ENCODE peak calls at places on chromosomes 6 and 20, in ten cellular contexts. One of them, this sample, is unnamed.
A peak's percentile ranks its signal among the peaks of the same experiment; 100 is the strongest.

GRCh38 chr20:40506567-40506966 is 182.5 kb downstream of the MAFB start:
- DNase-seq in osteocyte: peak; percentile 90
- DNase-seq in lower lobe of right lung: peak; percentile 97
- DNase-seq in dorsolateral prefrontal cortex: peak; percentile 75
- DNase-seq in brain microvascular endothelial cell: peak; percentile 98
- DNase-seq in AG10803: peak; percentile 100
- DNase-seq in MM.1S: no peak
- DNase-seq in heart right ventricle: peak; percentile 78
- DNase-seq in nephron progenitor cell: no peak
- DNase-seq in WTC11: no peak
- DNase-seq in this sample: no peak

GRCh38 chr6:113619077-113619476 is 238.1 kb upstream of the MARCKS start:
- DNase-seq in brain microvascular endothelial cell: no peak
- DNase-seq in MM.1S: no peak
- DNase-seq in osteocyte: no peak
- DNase-seq in WTC11: no peak
- DNase-seq in AG10803: no peak
- DNase-seq in heart right ventricle: no peak
- DNase-seq in lower lobe of right lung: no peak
- DNase-seq in dorsolateral prefrontal cortex: no peak
- DNase-seq in nephron progenitor cell: no peak
- DNase-seq in this sample: no peak

GRCh38 chr6:6781877-6782236 is 193.3 kb downstream of the LY86 start:
- DNase-seq in MM.1S: no peak
- DNase-seq in heart right ventricle: no peak
- DNase-seq in nephron progenitor cell: no peak
- DNase-seq in AG10803: peak; percentile 3
- DNase-seq in lower lobe of right lung: no peak
- DNase-seq in WTC11: no peak
- DNase-seq in dorsolateral prefrontal cortex: no peak
- DNase-seq in osteocyte: no peak
- DNase-seq in brain microvascular endothelial cell: no peak
- DNase-seq in this sample: no peak

GRCh38 chr20:1324598-1325172 is 4.3 kb downstream of the SDCBP2 start:
- DNase-seq in lower lobe of right lung: no peak
- DNase-seq in AG10803: peak; percentile 68
- DNase-seq in dorsolateral prefrontal cortex: no peak
- DNase-seq in nephron progenitor cell: no peak
- DNase-seq in heart right ventricle: no peak
- DNase-seq in WTC11: no peak
- DNase-seq in osteocyte: peak; percentile 62
- DNase-seq in brain microvascular endothelial cell: peak; percentile 70
- DNase-seq in MM.1S: no peak
- DNase-seq in this sample: no peak

GRCh38 chr6:53300656-53301551 is 47.8 kb downstream of the ELOVL5 start:
- DNase-seq in heart right ventricle: peak; percentile 56
- DNase-seq in MM.1S: no peak
- DNase-seq in lower lobe of right lung: peak; percentile 51
- DNase-seq in osteocyte: no peak
- DNase-seq in WTC11: no peak
- DNase-seq in AG10803: peak; percentile 72
- DNase-seq in dorsolateral prefrontal cortex: peak; percentile 59
- DNase-seq in nephron progenitor cell: no peak
- DNase-seq in brain microvascular endothelial cell: no peak
- DNase-seq in this sample: no peak

GRCh38 chr6:26254666-26255176 is 110.3 kb upstream of the BTN3A2 start:
- DNase-seq in AG10803: no peak
- DNase-seq in nephron progenitor cell: no peak
- DNase-seq in dorsolateral prefrontal cortex: no peak
- DNase-seq in lower lobe of right lung: no peak
- DNase-seq in MM.1S: no peak
- DNase-seq in heart right ventricle: no peak
- DNase-seq in osteocyte: no peak
- DNase-seq in WTC11: no peak
- DNase-seq in brain microvascular endothelial cell: no peak
- DNase-seq in this sample: no peak

GRCh38 chr6:170254315-170255213 is 36.3 kb downstream of the DLL1 start:
- DNase-seq in lower lobe of right lung: no peak
- DNase-seq in MM.1S: no peak
- DNase-seq in heart right ventricle: no peak
- DNase-seq in osteocyte: no peak
- DNase-seq in dorsolateral prefrontal cortex: peak; percentile 34
- DNase-seq in nephron progenitor cell: no peak
- DNase-seq in WTC11: no peak
- DNase-seq in AG10803: no peak
- DNase-seq in brain microvascular endothelial cell: no peak
- DNase-seq in this sample: no peak

GRCh38 chr6:165877773-165878172 is 214.7 kb upstream of the PDE10A start:
- DNase-seq in lower lobe of right lung: no peak
- DNase-seq in dorsolateral prefrontal cortex: no peak
- DNase-seq in heart right ventricle: no peak
- DNase-seq in osteocyte: no peak
- DNase-seq in nephron progenitor cell: no peak
- DNase-seq in AG10803: no peak
- DNase-seq in WTC11: no peak
- DNase-seq in MM.1S: no peak
- DNase-seq in brain microvascular endothelial cell: no peak
- DNase-seq in this sample: no peak

GRCh38 chr6:33971580-33971979 is 167.8 kb upstream of the MLN start:
- DNase-seq in WTC11: no peak
- DNase-seq in dorsolateral prefrontal cortex: no peak
- DNase-seq in nephron progenitor cell: no peak
- DNase-seq in AG10803: no peak
- DNase-seq in lower lobe of right lung: no peak
- DNase-seq in brain microvascular endothelial cell: no peak
- DNase-seq in heart right ventricle: no peak
- DNase-seq in osteocyte: no peak
- DNase-seq in MM.1S: no peak
- DNase-seq in this sample: no peak

GRCh38 chr20:44126445-44126844 is 60.5 kb downstream of the JPH2 start:
- DNase-seq in heart right ventricle: no peak
- DNase-seq in MM.1S: no peak
- DNase-seq in nephron progenitor cell: no peak
- DNase-seq in lower lobe of right lung: no peak
- DNase-seq in AG10803: no peak
- DNase-seq in WTC11: no peak
- DNase-seq in brain microvascular endothelial cell: no peak
- DNase-seq in osteocyte: no peak
- DNase-seq in dorsolateral prefrontal cortex: no peak
- DNase-seq in this sample: no peak

GRCh38 chr6:36516991-36517390 is 30.3 kb downstream of the STK38 start:
- DNase-seq in nephron progenitor cell: no peak
- DNase-seq in dorsolateral prefrontal cortex: no peak
- DNase-seq in heart right ventricle: no peak
- DNase-seq in lower lobe of right lung: no peak
- DNase-seq in MM.1S: no peak
- DNase-seq in AG10803: no peak
- DNase-seq in osteocyte: no peak
- DNase-seq in brain microvascular endothelial cell: no peak
- DNase-seq in WTC11: no peak
- DNase-seq in this sample: no peak

GRCh38 chr6:89503641-89504040 is 70.7 kb downstream of the ANKRD6 start:
- DNase-seq in osteocyte: no peak
- DNase-seq in MM.1S: no peak
- DNase-seq in heart right ventricle: no peak
- DNase-seq in AG10803: no peak
- DNase-seq in WTC11: no peak
- DNase-seq in lower lobe of right lung: peak; percentile 70
- DNase-seq in nephron progenitor cell: no peak
- DNase-seq in brain microvascular endothelial cell: no peak
- DNase-seq in dorsolateral prefrontal cortex: no peak
- DNase-seq in this sample: no peak

GRCh38 chr6:26332408-26332807 is 32.6 kb upstream of the BTN3A2 start:
- DNase-seq in osteocyte: no peak
- DNase-seq in dorsolateral prefrontal cortex: no peak
- DNase-seq in AG10803: no peak
- DNase-seq in brain microvascular endothelial cell: no peak
- DNase-seq in WTC11: no peak
- DNase-seq in heart right ventricle: no peak
- DNase-seq in nephron progenitor cell: no peak
- DNase-seq in MM.1S: no peak
- DNase-seq in lower lobe of right lung: no peak
- DNase-seq in this sample: no peak

GRCh38 chr6:163620670-163621330 is 206.3 kb downstream of the QKI start:
- DNase-seq in heart right ventricle: no peak
- DNase-seq in osteocyte: no peak
- DNase-seq in nephron progenitor cell: no peak
- DNase-seq in WTC11: no peak
- DNase-seq in lower lobe of right lung: no peak
- DNase-seq in dorsolateral prefrontal cortex: no peak
- DNase-seq in AG10803: no peak
- DNase-seq in brain microvascular endothelial cell: peak; percentile 3
- DNase-seq in MM.1S: peak; percentile 39
- DNase-seq in this sample: no peak

GRCh38 chr20:53124075-53124532 is 151.9 kb downstream of the TSHZ2 start:
- DNase-seq in AG10803: peak; percentile 34
- DNase-seq in WTC11: no peak
- DNase-seq in osteocyte: no peak
- DNase-seq in dorsolateral prefrontal cortex: no peak
- DNase-seq in heart right ventricle: peak; percentile 7
- DNase-seq in MM.1S: no peak
- DNase-seq in nephron progenitor cell: no peak
- DNase-seq in brain microvascular endothelial cell: no peak
- DNase-seq in lower lobe of right lung: no peak
- DNase-seq in this sample: no peak
- TF ChIP-seq CTCF in AG10803: no peak
- TF ChIP-seq CTCF in WTC11: no peak
- TF ChIP-seq CTCF in osteocyte: no peak
- TF ChIP-seq CTCF in dorsolateral prefrontal cortex: no peak
- TF ChIP-seq CTCF in heart right ventricle: no peak
- TF ChIP-seq CTCF in MM.1S: no peak
- TF ChIP-seq CTCF in nephron progenitor cell: no peak
- TF ChIP-seq CTCF in brain microvascular endothelial cell: no peak
- TF ChIP-seq CTCF in lower lobe of right lung: no peak
- TF ChIP-seq CTCF in this sample: no peak

GRCh38 chr6:93418448-93419303 is 683 bp downstream of the EPHA7 start:
- DNase-seq in lower lobe of right lung: peak; percentile 47
- DNase-seq in nephron progenitor cell: peak; percentile 79
- DNase-seq in brain microvascular endothelial cell: peak; percentile 18
- DNase-seq in AG10803: no peak
- DNase-seq in dorsolateral prefrontal cortex: peak; percentile 48
- DNase-seq in osteocyte: peak; percentile 86
- DNase-seq in heart right ventricle: peak; percentile 18
- DNase-seq in MM.1S: peak; percentile 48
- DNase-seq in WTC11: peak; percentile 71
- DNase-seq in this sample: peak; percentile 80

GRCh38 chr6:93418113-93418447 is 1.3 kb downstream of the EPHA7 start:
- DNase-seq in WTC11: no peak
- DNase-seq in nephron progenitor cell: no peak
- DNase-seq in osteocyte: no peak
- DNase-seq in brain microvascular endothelial cell: no peak
- DNase-seq in dorsolateral prefrontal cortex: no peak
- DNase-seq in AG10803: no peak
- DNase-seq in heart right ventricle: no peak
- DNase-seq in lower lobe of right lung: no peak
- DNase-seq in MM.1S: no peak
- DNase-seq in this sample: no peak

GRCh38 chr6:93419304-93420162 is at the start of gene EPHA7:
- DNase-seq in WTC11: peak; percentile 99
- DNase-seq in MM.1S: peak; percentile 96
- DNase-seq in nephron progenitor cell: peak; percentile 98
- DNase-seq in brain microvascular endothelial cell: peak; percentile 95
- DNase-seq in AG10803: peak; percentile 72
- DNase-seq in osteocyte: peak; percentile 100
- DNase-seq in dorsolateral prefrontal cortex: peak; percentile 96
- DNase-seq in lower lobe of right lung: peak; percentile 89
- DNase-seq in heart right ventricle: peak; percentile 92
- DNase-seq in this sample: peak; percentile 98

GRCh38 chr6:93416575-93417420 is 2.6 kb downstream of the EPHA7 start:
- DNase-seq in AG10803: no peak
- DNase-seq in brain microvascular endothelial cell: no peak
- DNase-seq in lower lobe of right lung: peak; percentile 44
- DNase-seq in heart right ventricle: peak; percentile 13
- DNase-seq in WTC11: peak; percentile 65
- DNase-seq in dorsolateral prefrontal cortex: peak; percentile 67
- DNase-seq in osteocyte: peak; percentile 87
- DNase-seq in MM.1S: peak; percentile 39
- DNase-seq in nephron progenitor cell: peak; percentile 69
- DNase-seq in this sample: peak; percentile 60

GRCh38 chr6:93417421-93417996 is 1.9 kb downstream of the EPHA7 start:
- DNase-seq in osteocyte: no peak
- DNase-seq in WTC11: no peak
- DNase-seq in nephron progenitor cell: peak; percentile 40
- DNase-seq in brain microvascular endothelial cell: peak; percentile 17
- DNase-seq in heart right ventricle: peak; percentile 15
- DNase-seq in lower lobe of right lung: peak; percentile 23
- DNase-seq in dorsolateral prefrontal cortex: peak; percentile 42
- DNase-seq in AG10803: no peak
- DNase-seq in MM.1S: peak; percentile 7
- DNase-seq in this sample: no peak
- TF ChIP-seq CTCF in osteocyte: peak; percentile 1
- TF ChIP-seq CTCF in WTC11: no peak
- TF ChIP-seq CTCF in nephron progenitor cell: no peak
- TF ChIP-seq CTCF in brain microvascular endothelial cell: peak; percentile 43
- TF ChIP-seq CTCF in heart right ventricle: peak; percentile 33
- TF ChIP-seq CTCF in lower lobe of right lung: no peak
- TF ChIP-seq CTCF in dorsolateral prefrontal cortex: peak; percentile 32
- TF ChIP-seq CTCF in AG10803: no peak
- TF ChIP-seq CTCF in MM.1S: peak; percentile 13
- TF ChIP-seq CTCF in this sample: no peak

DNA sequence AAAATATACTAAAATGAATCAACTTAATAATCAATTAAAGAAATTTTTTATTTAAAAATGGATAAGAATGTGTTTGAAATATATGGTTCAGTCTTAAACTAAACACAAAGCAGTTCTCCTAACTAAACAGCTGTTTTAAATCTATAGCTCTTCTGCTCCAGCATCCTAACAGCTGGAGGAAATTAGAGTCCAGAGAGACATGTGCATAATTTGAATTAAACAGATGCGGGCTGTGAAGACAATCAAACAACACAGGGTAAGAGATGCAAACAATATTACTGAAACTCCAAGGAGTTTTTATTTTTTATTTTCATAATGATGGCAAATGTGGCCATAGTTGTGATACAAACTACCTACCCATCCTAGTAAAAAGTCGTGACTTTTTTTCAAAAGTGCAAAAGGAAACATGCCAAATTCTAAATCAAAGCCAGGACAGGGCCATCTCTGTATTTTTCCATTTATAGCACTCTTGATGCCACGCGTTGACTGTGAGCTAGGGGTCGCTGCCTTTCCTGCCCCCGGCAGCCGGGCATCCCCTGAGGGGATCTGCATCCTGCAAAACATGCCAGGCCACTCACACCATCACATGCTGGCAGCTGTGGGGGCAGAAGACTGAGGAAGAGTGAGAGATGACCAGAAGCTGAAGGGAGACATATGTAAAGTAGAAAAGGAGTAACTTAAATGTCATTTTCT is 310.6 kb downstream of the PRKN start:
- DNase-seq in AG10803: no peak
- DNase-seq in dorsolateral prefrontal cortex: no peak
- DNase-seq in WTC11: no peak
- DNase-seq in brain microvascular endothelial cell: no peak
- DNase-seq in nephron progenitor cell: no peak
- DNase-seq in MM.1S: no peak
- DNase-seq in lower lobe of right lung: no peak
- DNase-seq in osteocyte: no peak
- DNase-seq in heart right ventricle: no peak
- DNase-seq in this sample: peak; percentile 20
- TF ChIP-seq CTCF in AG10803: no peak
- TF ChIP-seq CTCF in dorsolateral prefrontal cortex: no peak
- TF ChIP-seq CTCF in WTC11: no peak
- TF ChIP-seq CTCF in brain microvascular endothelial cell: peak; percentile 24
- TF ChIP-seq CTCF in nephron progenitor cell: no peak
- TF ChIP-seq CTCF in MM.1S: peak; percentile 4
- TF ChIP-seq CTCF in lower lobe of right lung: no peak
- TF ChIP-seq CTCF in osteocyte: peak; percentile 57
- TF ChIP-seq CTCF in heart right ventricle: no peak
- TF ChIP-seq CTCF in this sample: no peak

GRCh38 chr6:140671926-140672325 is 1297.5 kb upstream of the CITED2 start:
- DNase-seq in WTC11: no peak
- DNase-seq in lower lobe of right lung: no peak
- DNase-seq in MM.1S: no peak
- DNase-seq in osteocyte: no peak
- DNase-seq in heart right ventricle: no peak
- DNase-seq in brain microvascular endothelial cell: peak; percentile 11
- DNase-seq in nephron progenitor cell: no peak
- DNase-seq in AG10803: no peak
- DNase-seq in dorsolateral prefrontal cortex: no peak
- DNase-seq in this sample: no peak
- TF ChIP-seq CTCF in WTC11: no peak
- TF ChIP-seq CTCF in lower lobe of right lung: no peak
- TF ChIP-seq CTCF in MM.1S: peak; percentile 28
- TF ChIP-seq CTCF in osteocyte: peak; percentile 22
- TF ChIP-seq CTCF in heart right ventricle: peak; percentile 7
- TF ChIP-seq CTCF in brain microvascular endothelial cell: peak; percentile 46
- TF ChIP-seq CTCF in nephron progenitor cell: peak; percentile 35
- TF ChIP-seq CTCF in AG10803: no peak
- TF ChIP-seq CTCF in dorsolateral prefrontal cortex: no peak
- TF ChIP-seq CTCF in this sample: no peak